ENCODE peak calls at places on chromosome 1, in seven cellular contexts. B is cardiac fibroblast, E is sigmoid colon, N is adrenal gland, X is neural progenitor cell, M is type B pancreatic cell, O is choroid plexus epithelial cell. R is an unnamed sample.

GRCh38 chr1:27862671-27863551 is 9.4 kb upstream of the THEMIS2 start:
- DNase-seq in O (peak), E (peak), B (peak), X (no peak), N (peak), M (no peak), R (no peak)

GRCh38 chr1:206060840-206061239 is 7.9 kb downstream of the RHEX start:
- DNase-seq in N (no peak), X (no peak), B (no peak), O (no peak), E (no peak), M (no peak), R (no peak)

GRCh38 chr1:43382027-43382771 is 7.4 kb downstream of the MED8 start:
- DNase-seq in E (no peak), X (peak), M (no peak), O (no peak), N (no peak), B (peak), R (no peak)

GRCh38 chr1:48462716-48463285 is 9.2 kb downstream of the SPATA6 start:
- DNase-seq in E (no peak), M (no peak), N (no peak), B (no peak), O (peak), X (peak), R (no peak)

GRCh38 chr1:239811211-239811902 is 280.3 kb upstream of the FMN2 start:
- DNase-seq in M (no peak), E (no peak), B (no peak), O (no peak), X (peak), N (no peak), R (no peak)

GRCh38 chr1:208160259-208160819 is 83.8 kb downstream of the PLXNA2 start:
- DNase-seq in E (peak), X (no peak), B (no peak), M (no peak), N (no peak), O (no peak), R (no peak)

GRCh38 chr1:54475357-54476230 is 69.4 kb upstream of the SSBP3 start:
- DNase-seq in N (no peak), X (peak), O (no peak), M (no peak), B (no peak), E (no peak), R (no peak)

GRCh38 chr1:27203946-27204345 is 30.5 kb upstream of the WDTC1 start:
- DNase-seq in E (no peak), X (no peak), B (peak), O (peak), M (no peak), N (no peak), R (no peak)

GRCh38 chr1:66725885-66726665 is 26.2 kb upstream of the DYNLT5 start:
- DNase-seq in B (peak), X (peak), E (no peak), M (no peak), O (peak), N (peak), R (peak)

GRCh38 chr1:179091691-179092165 is 9.9 kb downstream of the TOR3A start:
- DNase-seq in E (peak), N (peak), O (peak), B (peak), M (no peak), X (no peak), R (no peak)

GRCh38 chr1:113938192-113938591 is 9.1 kb downstream of the HIPK1 start:
- DNase-seq in X (peak), B (no peak), M (no peak), E (no peak), O (no peak), N (no peak), R (no peak)

GRCh38 chr1:159152031-159152430 is 19.4 kb upstream of the CADM3 start:
- DNase-seq in X (no peak), B (no peak), E (no peak), N (no peak), M (no peak), O (no peak), R (no peak)

GRCh38 chr1:47507140-47507539 is 69.3 kb downstream of the FOXD2 start:
- DNase-seq in E (no peak), N (no peak), X (no peak), O (no peak), B (no peak), M (no peak), R (no peak)

GRCh38 chr1:218850367-218850766 is 323.3 kb upstream of the LYPLAL1 start:
- DNase-seq in M (no peak), E (no peak), N (no peak), B (no peak), X (no peak), O (peak), R (no peak)

GRCh38 chr1:3285341-3285740 is 169.1 kb upstream of the ARHGEF16 start:
- DNase-seq in X (no peak), B (no peak), M (no peak), E (no peak), O (no peak), N (no peak), R (no peak)

GRCh38 chr1:3284691-3285090 is 169.8 kb upstream of the ARHGEF16 start:
- DNase-seq in E (no peak), O (no peak), M (no peak), B (no peak), N (no peak), X (no peak), R (no peak)

GRCh38 chr1:3282186-3282585 is 172.3 kb upstream of the ARHGEF16 start:
- DNase-seq in O (no peak), E (no peak), X (no peak), B (no peak), M (no peak), N (no peak), R (no peak)

GRCh38 chr1:3282656-3283430 is 171.6 kb upstream of the ARHGEF16 start:
- DNase-seq in O (no peak), X (no peak), B (no peak), M (no peak), E (no peak), N (no peak), R (no peak)

GRCh38 chr1:3283849-3284248 is 170.6 kb upstream of the ARHGEF16 start:
- DNase-seq in X (peak), M (no peak), E (no peak), O (peak), B (peak), N (no peak), R (no peak)
- TF ChIP-seq CTCF in X (peak), M (peak), E (peak), O (peak), B (peak), N (peak), R (peak)

DNA sequence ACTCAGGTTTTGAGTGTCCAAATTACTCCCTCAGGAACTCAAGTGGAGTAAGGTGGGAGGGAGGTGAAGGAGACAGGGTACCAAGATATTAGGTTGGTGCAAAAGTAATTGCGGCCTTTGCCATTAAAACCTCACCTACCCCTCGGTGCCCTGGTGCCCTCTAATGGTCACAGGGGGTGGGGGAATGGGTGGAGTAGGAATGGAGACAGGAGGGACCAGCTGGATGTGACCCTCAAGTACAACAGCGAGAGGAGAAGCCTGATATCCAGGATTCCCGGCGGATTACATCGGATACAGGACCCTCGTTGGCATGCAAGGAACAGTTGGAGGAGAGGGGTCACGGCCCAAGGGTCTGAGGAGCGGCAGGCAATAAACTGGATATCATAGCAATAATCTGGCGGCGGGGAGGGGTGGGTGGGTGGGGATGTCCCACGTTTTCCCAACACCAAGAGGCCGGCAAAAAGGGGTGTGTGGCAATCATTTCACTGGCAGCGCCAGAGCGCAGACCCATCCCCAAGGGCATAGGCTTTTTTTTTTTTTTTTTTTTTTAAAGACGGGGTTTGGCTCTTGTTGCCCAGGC is 4.3 kb upstream of the ZBTB7B start:
- DNase-seq in B (no peak), E (no peak), X (no peak), N (peak), O (no peak), M (no peak), R (no peak)
- TF ChIP-seq CTCF in B (peak), E (no peak), X (no peak), N (no peak), O (peak), M (no peak), R (no peak)

GRCh38 chr1:22142315-22143064 is 407 bp downstream of the WNT4 start:
- DNase-seq in O (peak), M (no peak), N (no peak), E (no peak), B (peak), X (peak), R (no peak)
- TF ChIP-seq CTCF in O (no peak), M (peak), N (no peak), E (no peak), B (no peak), X (peak), R (peak)

GRCh38 chr1:172941456-172941855 is 109.3 kb downstream of the TNFSF18 start:
- DNase-seq in O (no peak), X (no peak), B (no peak), N (no peak), M (no peak), E (no peak), R (no peak)
- TF ChIP-seq CTCF in O (no peak), X (no peak), B (no peak), N (no peak), M (no peak), E (no peak), R (no peak)

DNA sequence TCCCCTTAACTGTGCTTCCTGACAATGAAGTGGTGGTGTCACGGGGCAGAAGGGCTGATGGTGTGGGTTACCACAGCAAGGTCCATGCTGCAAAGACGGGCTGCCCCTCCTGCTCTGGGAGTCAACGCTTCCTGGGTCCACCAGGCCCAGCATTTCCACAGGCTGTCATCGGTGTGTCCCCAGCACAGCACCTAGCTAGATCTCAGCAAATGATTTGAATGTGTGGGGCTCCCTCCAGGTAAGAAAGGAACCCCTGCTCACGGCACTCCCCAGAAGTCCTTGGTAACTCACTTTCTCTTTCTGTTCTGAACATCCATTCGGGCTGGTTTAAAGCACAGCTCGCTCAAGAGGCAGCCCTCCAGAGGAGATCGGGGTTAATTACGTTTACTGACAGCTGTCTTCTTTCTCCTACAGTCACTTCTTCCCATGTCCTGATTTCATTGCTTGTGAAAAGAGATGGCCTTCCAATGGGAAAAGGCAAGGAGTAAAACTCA is 27.3 kb downstream of the HIVEP3 start:
- DNase-seq in O (peak), M (no peak), E (no peak), N (peak), X (peak), B (peak), R (no peak)
- TF ChIP-seq CTCF in O (peak), M (no peak), E (no peak), N (no peak), X (peak), B (no peak), R (no peak)

DNA sequence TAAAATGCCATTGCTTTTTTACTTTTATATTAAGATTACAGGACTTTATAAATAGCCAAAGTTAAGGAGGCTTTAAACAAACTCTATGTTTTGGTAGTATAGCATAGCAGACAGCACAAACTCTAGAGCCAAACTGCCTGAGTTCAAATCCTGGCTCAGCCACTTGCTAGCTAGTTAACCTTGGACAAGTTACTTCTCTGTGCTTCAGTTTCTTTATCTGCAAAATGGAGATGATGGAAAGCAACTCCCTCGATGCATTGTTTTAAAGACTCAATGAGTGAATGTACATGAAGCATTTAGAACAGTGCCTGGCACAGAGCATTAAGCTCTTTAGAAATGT is 21.3 kb downstream of the C1QB start:
- DNase-seq in M (no peak), N (no peak), X (no peak), O (no peak), E (no peak), B (no peak), R (no peak)
- TF ChIP-seq CTCF in M (peak), N (no peak), X (no peak), O (no peak), E (no peak), B (no peak), R (no peak)

R was measured in osteocyte.